ENCODE peak calls at places on chromosomes 4 and X, in five cellular contexts. X, Q, N, O and U are unnamed samples.
A peak's percentile ranks its signal among the peaks of the same experiment; 100 is the strongest.

GRCh38 chrX:345020-345925 is 26.7 kb upstream of the GTPBP6 start:
- DNase-seq in X (no peak), Q (no peak), N (no peak), O (no peak), U (no peak)

GRCh38 chr4:139872274-139872673 is 206.7 kb downstream of the MGST2 start:
- DNase-seq in X (no peak), Q (no peak), N (no peak), O (peak; percentile 89), U (no peak)

GRCh38 chrX:11667286-11667685 is 1.6 kb upstream of the ARHGAP6 start:
- DNase-seq in X (no peak), Q (no peak), N (no peak), O (no peak), U (no peak)

GRCh38 chrX:840556-840955 is 210.0 kb downstream of the SHOX start:
- DNase-seq in X (no peak), Q (no peak), N (no peak), O (no peak), U (no peak)

GRCh38 chr4:161336621-161337020 is 827.2 kb downstream of the FSTL5 start:
- DNase-seq in X (no peak), Q (no peak), N (no peak), O (no peak), U (no peak)

GRCh38 chr4:10459305-10459704 is 2.1 kb upstream of the ZNF518B start:
- DNase-seq in X (no peak), Q (no peak), N (no peak), O (no peak), U (no peak)

GRCh38 chr4:8407756-8408155 is 32.8 kb downstream of the ACOX3 start:
- DNase-seq in X (no peak), Q (no peak), N (no peak), O (no peak), U (no peak)

GRCh38 chrX:153598541-153599191 is at the start of gene CCNQ:
- DNase-seq in X (peak; percentile 60), Q (peak; percentile 36), N (peak; percentile 40), O (peak; percentile 10), U (no peak)

GRCh38 chrX:12975670-12975965 is 708 bp downstream of the TMSB4X start:
- DNase-seq in X (peak; percentile 78), Q (no peak), N (no peak), O (no peak), U (peak; percentile 20)

GRCh38 chrX:104318330-104319009 is 63.7 kb upstream of the ESX1 start:
- DNase-seq in X (peak; percentile 31), Q (no peak), N (no peak), O (peak; percentile 23), U (no peak)

GRCh38 chr4:156248921-156249320 is 295.3 kb upstream of the CTSO start:
- DNase-seq in X (no peak), Q (no peak), N (no peak), O (no peak), U (no peak)

GRCh38 chr4:146978641-146979040 is 33.0 kb upstream of the TTC29 start:
- DNase-seq in X (no peak), Q (no peak), N (no peak), O (no peak), U (no peak)

GRCh38 chrX:76228499-76228898 is 55.6 kb downstream of the PBDC1 start:
- DNase-seq in X (no peak), Q (no peak), N (no peak), O (no peak), U (no peak)

GRCh38 chr4:142345909-142346308 is 500.2 kb downstream of the INPP4B start:
- DNase-seq in X (no peak), Q (no peak), N (no peak), O (no peak), U (no peak)

GRCh38 chrX:18032486-18033221 is 171.6 kb upstream of the RAI2 start:
- DNase-seq in X (no peak), Q (no peak), N (no peak), O (no peak), U (no peak)

GRCh38 chr4:73674451-73674919 is 54.2 kb upstream of the RASSF6 start:
- DNase-seq in X (no peak), Q (no peak), N (no peak), O (peak; percentile 58), U (no peak)

GRCh38 chr4:145446184-145446583 is 35.5 kb upstream of the SMAD1 start:
- DNase-seq in X (no peak), Q (no peak), N (no peak), O (no peak), U (no peak)

GRCh38 chrX:19782419-19782818 is 105.0 kb downstream of the SH3KBP1 start:
- DNase-seq in X (no peak), Q (no peak), N (no peak), O (no peak), U (no peak)

GRCh38 chrX:28177202-28177601 is 196.0 kb upstream of the DCAF8L1 start:
- DNase-seq in X (peak; percentile 59), Q (no peak), N (peak; percentile 0), O (no peak), U (peak; percentile 33)

GRCh38 chr4:112770111-112770510 is 133.2 kb downstream of the LARP7 start:
- DNase-seq in X (no peak), Q (no peak), N (no peak), O (no peak), U (no peak)

GRCh38 chr4:138981930-138982390 is 33.6 kb upstream of the NOCT start:
- DNase-seq in X (no peak), Q (no peak), N (no peak), O (peak; percentile 95), U (no peak)

GRCh38 chr4:14669418-14669817 is 332.9 kb upstream of the CPEB2 start:
- DNase-seq in X (peak; percentile 47), Q (no peak), N (no peak), O (no peak), U (no peak)

GRCh38 chr4:139768913-139769312 is 103.3 kb downstream of the MGST2 start:
- DNase-seq in X (no peak), Q (no peak), N (no peak), O (no peak), U (no peak)

GRCh38 chr4:158268553-158268952 is 58.3 kb downstream of the TMEM144 start:
- DNase-seq in X (no peak), Q (no peak), N (no peak), O (no peak), U (no peak)

GRCh38 chrX:153600032-153600373 is 1.1 kb upstream of the CCNQ start:
- DNase-seq in X (no peak), Q (no peak), N (peak; percentile 26), O (no peak), U (no peak)

GRCh38 chrX:101708180-101708579 is 48.5 kb upstream of the ARMCX2 start:
- DNase-seq in X (no peak), Q (no peak), N (no peak), O (peak; percentile 0), U (no peak)

GRCh38 chr4:100986360-100986868 is 360.9 kb downstream of the PPP3CA start:
- DNase-seq in X (peak; percentile 84), Q (peak; percentile 8), N (no peak), O (peak; percentile 8), U (no peak)

GRCh38 chrX:23554304-23554703 is 113.0 kb upstream of the PRDX4 start:
- DNase-seq in X (peak; percentile 63), Q (no peak), N (peak; percentile 9), O (peak; percentile 76), U (no peak)

GRCh38 chrX:536616-537015 is 94.0 kb upstream of the SHOX start:
- DNase-seq in X (no peak), Q (no peak), N (no peak), O (no peak), U (no peak)

DNA sequence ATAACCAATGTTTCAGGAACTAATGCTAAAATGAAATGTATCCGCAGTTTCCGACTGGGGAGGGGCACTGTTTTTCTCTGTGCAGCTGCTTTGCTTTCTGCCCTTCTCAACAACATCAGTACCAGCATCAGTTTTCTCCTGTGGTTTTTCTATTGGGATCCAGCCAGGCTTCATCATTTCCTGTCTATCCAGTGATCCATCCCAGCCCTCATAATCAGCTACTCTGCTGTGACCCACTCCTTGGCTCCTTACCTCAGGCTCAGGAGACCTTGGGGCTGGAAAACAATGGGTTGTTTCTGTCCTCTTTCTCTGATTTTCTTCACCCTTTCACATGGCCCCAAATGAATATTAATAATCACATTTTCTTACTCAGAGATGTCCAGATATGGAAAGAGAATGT is 222.2 kb upstream of the DKK2 start:
- DNase-seq in X (no peak), Q (no peak), N (no peak), O (peak; percentile 9), U (no peak)
- TF ChIP-seq CTCF in X (no peak), Q (no peak), N (no peak), O (no peak), U (no peak)

GRCh38 chr4:186942745-186943606 is 219.3 kb upstream of the FAT1 start:
- DNase-seq in X (peak; percentile 42), Q (peak; percentile 36), N (peak; percentile 65), O (peak; percentile 73), U (no peak)
- TF ChIP-seq CTCF in X (no peak), Q (no peak), N (no peak), O (no peak), U (no peak)

GRCh38 chr4:1780435-1780834 is 12.7 kb upstream of the FGFR3 start:
- DNase-seq in X (no peak), Q (no peak), N (no peak), O (no peak), U (no peak)
- TF ChIP-seq CTCF in X (no peak), Q (no peak), N (no peak), O (no peak), U (no peak)

DNA sequence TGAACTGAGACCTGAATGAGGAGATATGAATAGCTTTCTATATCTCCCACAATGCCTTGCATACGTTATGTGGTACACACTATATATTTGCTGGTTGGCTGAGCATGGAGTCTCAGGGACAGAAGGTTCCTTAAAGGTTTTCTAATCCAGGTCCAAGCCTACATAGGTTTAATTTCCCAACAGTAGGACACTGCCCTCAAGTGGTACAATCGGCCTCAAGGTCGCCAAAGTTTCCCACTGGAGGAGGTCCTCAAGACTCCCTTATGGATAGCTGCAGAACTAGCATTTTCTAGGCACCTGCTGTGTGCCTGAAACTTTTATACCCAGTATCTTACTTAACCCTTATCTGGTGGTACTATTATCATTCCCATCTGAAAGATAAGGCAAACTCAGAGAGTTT is 21.0 kb upstream of the EFNB1 start:
- DNase-seq in X (peak; percentile 42), Q (no peak), N (no peak), O (no peak), U (peak; percentile 38)
- TF ChIP-seq CTCF in X (peak; percentile 46), Q (peak; percentile 32), N (no peak), O (peak; percentile 16), U (peak; percentile 28)

DNA sequence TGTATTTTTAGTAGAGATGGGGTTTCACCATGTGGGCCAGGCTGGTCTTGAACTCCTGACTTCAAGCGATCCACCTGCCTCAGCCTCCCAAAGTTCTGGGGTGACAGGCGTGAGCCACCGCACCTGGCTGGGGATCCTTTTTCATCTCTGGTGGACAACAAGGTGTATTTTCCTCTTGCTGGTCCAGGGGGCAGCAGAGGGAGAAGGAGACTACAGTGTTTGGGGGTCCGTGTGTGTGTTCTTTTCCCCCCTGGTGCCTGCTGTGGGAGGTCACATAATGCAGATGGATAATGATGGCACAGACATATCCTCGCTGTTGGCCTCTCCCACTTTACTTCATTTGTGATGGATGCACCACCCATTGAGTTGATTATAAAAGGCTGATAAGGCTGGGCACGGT is 39.0 kb upstream of the CD99 start:
- DNase-seq in X (peak; percentile 16), Q (no peak), N (peak; percentile 19), O (no peak), U (no peak)
- TF ChIP-seq CTCF in X (peak; percentile 43), Q (no peak), N (peak; percentile 36), O (no peak), U (peak; percentile 39)